ENCODE peak calls at places on chromosomes 13 and 19, in five cellular contexts. E, F, S, Q and C are unnamed samples.

GRCh38 chr19:35513975-35514809 is 743 bp upstream of the DMKN start:
- DNase-seq in Q (no peak), F (no peak), S (no peak), E (no peak), C (no peak)

GRCh38 chr19:17765069-17765618 is 13.9 kb downstream of the FCHO1 start:
- DNase-seq in F (peak), E (no peak), Q (no peak), S (no peak), C (peak)

GRCh38 chr13:58097831-58098230 is 466.3 kb downstream of the PCDH17 start:
- DNase-seq in E (no peak), F (no peak), S (no peak), Q (no peak), C (no peak)

GRCh38 chr19:46644720-46645119 is 8.7 kb upstream of the GNG8 start:
- DNase-seq in E (no peak), F (no peak), S (no peak), Q (no peak), C (no peak)

GRCh38 chr19:50325310-50326100 is 3.7 kb downstream of the KCNC3 start:
- DNase-seq in E (peak), S (peak), Q (peak), F (peak), C (peak)

GRCh38 chr13:91212229-91212628 is 135.3 kb upstream of the MIR17HG start:
- DNase-seq in Q (no peak), F (no peak), E (no peak), S (no peak), C (no peak)

GRCh38 chr19:41957838-41958366 is 1.2 kb downstream of the RABAC1 start:
- DNase-seq in F (peak), E (peak), Q (peak), S (no peak), C (peak)

GRCh38 chr19:2337329-2337707 is 8.8 kb downstream of the SPPL2B start:
- DNase-seq in Q (no peak), F (peak), E (no peak), S (no peak), C (peak)

GRCh38 chr19:56837892-56838679 is 2.4 kb downstream of the PEG3 start:
- DNase-seq in F (no peak), Q (peak), S (no peak), E (no peak), C (peak)

GRCh38 chr19:23956051-23956450 is 41.4 kb downstream of the ZNF726 start:
- DNase-seq in Q (no peak), S (no peak), F (no peak), E (no peak), C (no peak)

GRCh38 chr13:46667687-46668281 is 114.8 kb downstream of the LRCH1 start:
- DNase-seq in S (no peak), Q (no peak), E (no peak), F (peak), C (no peak)

GRCh38 chr19:48836089-48837017 is at the start of gene HSD17B14:
- DNase-seq in Q (no peak), F (peak), E (no peak), S (no peak), C (no peak)

GRCh38 chr13:98912846-98913245 is 65.0 kb downstream of the DOCK9 start:
- DNase-seq in S (no peak), E (no peak), Q (no peak), F (no peak), C (no peak)

GRCh38 chr19:18021121-18021755 is 13.3 kb downstream of the ARRDC2 start:
- DNase-seq in F (peak), E (no peak), Q (peak), S (peak), C (peak)

GRCh38 chr13:83048419-83048818 is 833.9 kb downstream of the SLITRK1 start:
- DNase-seq in Q (no peak), F (no peak), E (no peak), S (no peak), C (no peak)

GRCh38 chr19:2290441-2291184 is 8.6 kb upstream of the PEAK3 start:
- DNase-seq in S (no peak), E (no peak), F (no peak), Q (peak), C (no peak)

GRCh38 chr13:43127827-43128226 is 104.4 kb downstream of the DNAJC15 start:
- DNase-seq in E (no peak), F (no peak), Q (no peak), S (no peak), C (no peak)

GRCh38 chr19:41951686-41952172 is 7.4 kb downstream of the RABAC1 start:
- DNase-seq in S (peak), E (peak), Q (peak), F (peak), C (peak)